ENCODE peak calls at places on chromosomes 4 and X, in eight cellular contexts. E is K562, U is left ventricle myocardium inferior, J is fibroblast of mammary gland, G is right atrium auricular region, P is choroid plexus epithelial cell, N is right lobe of liver, T is adrenal gland. Q is an unnamed sample.

GRCh38 chr4:126046081-126046614 is 731.4 kb downstream of the FAT4 start:
- DNase-seq in U (no peak), E (no peak), T (no peak), J (peak; percentile 13), N (no peak), P (no peak), G (no peak), Q (no peak)

GRCh38 chrX:68936608-68937007 is 107.8 kb downstream of the EFNB1 start:
- DNase-seq in U (no peak), T (peak; percentile 63), P (peak; percentile 81), N (no peak), E (no peak), G (no peak), J (peak; percentile 94), Q (no peak)

GRCh38 chrX:87873347-87873941 is 355.8 kb downstream of the KLHL4 start:
- DNase-seq in T (no peak), P (no peak), N (no peak), J (no peak), U (no peak), E (no peak), G (no peak), Q (no peak)

GRCh38 chr4:38114435-38114834 is 154.2 kb downstream of the PTTG2 start:
- DNase-seq in N (no peak), J (no peak), P (no peak), E (no peak), U (no peak), T (no peak), G (no peak), Q (no peak)

GRCh38 chr4:77269505-77269904 is 112.5 kb downstream of the CCNG2 start:
- DNase-seq in J (no peak), G (no peak), T (no peak), P (no peak), N (no peak), E (no peak), U (no peak), Q (no peak)

GRCh38 chrX:12949927-12950656 is 24.8 kb upstream of the TMSB4X start:
- DNase-seq in U (peak; percentile 71), P (peak; percentile 93), J (peak; percentile 94), E (peak; percentile 65), T (peak; percentile 87), G (peak; percentile 93), N (peak; percentile 77), Q (no peak)

GRCh38 chrX:23435108-23435507 is 100.5 kb downstream of the PTCHD1 start:
- DNase-seq in E (no peak), J (no peak), T (no peak), P (no peak), G (no peak), U (no peak), N (no peak), Q (no peak)

GRCh38 chr4:152747444-152747843 is 32.1 kb downstream of the TIGD4 start:
- DNase-seq in N (no peak), P (no peak), U (no peak), G (no peak), J (no peak), E (no peak), T (no peak), Q (no peak)

GRCh38 chrX:19882066-19882775 is 5.2 kb downstream of the SH3KBP1 start:
- DNase-seq in N (no peak), T (no peak), E (no peak), J (no peak), U (no peak), P (no peak), G (no peak), Q (no peak)

GRCh38 chr4:186685744-186686143 is 37.9 kb downstream of the FAT1 start:
- DNase-seq in E (no peak), U (no peak), P (peak; percentile 88), N (no peak), J (peak; percentile 83), G (no peak), T (no peak), Q (no peak)

GRCh38 chr4:23837366-23837765 is 52.5 kb downstream of the PPARGC1A start:
- DNase-seq in N (no peak), P (no peak), U (no peak), T (no peak), J (no peak), E (no peak), G (no peak), Q (no peak)

GRCh38 chrX:154780968-154781367 is 18.3 kb downstream of the DKC1 start:
- DNase-seq in E (no peak), G (no peak), U (no peak), T (no peak), P (no peak), N (no peak), J (no peak), Q (no peak)

GRCh38 chr4:20711335-20711734 is 11.1 kb downstream of the PACRGL start:
- DNase-seq in P (no peak), E (no peak), U (no peak), J (no peak), G (no peak), T (no peak), N (no peak), Q (no peak)

GRCh38 chr4:5399790-5400421 is 308.5 kb downstream of the EVC2 start:
- DNase-seq in T (no peak), N (no peak), G (no peak), U (no peak), J (peak; percentile 6), P (peak; percentile 64), E (peak; percentile 63), Q (no peak)

GRCh38 chr4:139736661-139737060 is 71.0 kb downstream of the MGST2 start:
- DNase-seq in E (no peak), T (no peak), P (peak; percentile 5), J (no peak), N (no peak), G (peak; percentile 53), U (no peak), Q (no peak)

GRCh38 chr4:139734875-139735380 is 69.3 kb downstream of the MGST2 start:
- DNase-seq in T (peak; percentile 90), E (no peak), G (peak; percentile 90), U (peak; percentile 90), P (peak; percentile 80), J (peak; percentile 48), N (peak; percentile 90), Q (peak; percentile 94)

GRCh38 chr4:139734201-139734874 is 68.7 kb downstream of the MGST2 start:
- DNase-seq in J (peak; percentile 83), N (no peak), T (peak; percentile 74), E (no peak), P (peak; percentile 81), G (peak; percentile 76), U (no peak), Q (no peak)

GRCh38 chr4:139736257-139736626 is 70.6 kb downstream of the MGST2 start:
- DNase-seq in N (no peak), E (no peak), G (peak; percentile 54), U (no peak), J (peak; percentile 6), P (peak; percentile 5), T (no peak), Q (no peak)

GRCh38 chr4:139735381-139736256 is 70.0 kb downstream of the MGST2 start:
- DNase-seq in N (peak; percentile 57), U (peak; percentile 35), G (peak; percentile 57), T (no peak), J (peak; percentile 12), E (no peak), P (peak; percentile 31), Q (no peak)
- TF ChIP-seq CTCF in N (no peak), U (no peak), G (no peak), T (peak; percentile 6), J (no peak), E (no peak), P (no peak), Q (no peak)

DNA sequence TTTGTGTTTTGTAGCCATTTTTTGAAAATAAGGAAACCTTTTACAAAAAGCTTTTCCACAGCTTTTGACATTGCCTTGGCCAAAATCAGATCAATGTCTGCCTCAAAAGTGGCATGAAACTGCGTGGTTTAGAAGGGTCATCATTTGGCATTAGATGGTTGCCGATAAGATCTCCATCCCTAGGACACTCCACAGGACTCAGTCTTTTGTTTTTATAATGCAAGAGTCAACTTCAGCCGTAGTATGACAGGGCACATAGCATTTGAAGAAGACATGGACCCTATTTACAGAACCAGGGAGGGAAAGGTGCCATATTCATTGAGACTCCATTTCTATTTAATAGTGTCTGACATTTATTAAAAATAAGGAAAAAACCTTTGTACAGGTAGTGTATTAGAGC is 1.3 kb downstream of the RTL8A start:
- DNase-seq in P (no peak), T (no peak), E (no peak), G (no peak), N (no peak), J (no peak), U (no peak), Q (no peak)
- H3K4me3 ChIP-seq in P (peak overlapping the region; percentile 63), T (no peak overlapping the region), E (peak overlapping the region; percentile 59), G (peak overlapping the region; percentile 58), N (no peak overlapping the region), J (peak overlapping the region; percentile 61), U (peak overlapping the region; percentile 74), Q (no peak overlapping the region)

GRCh38 chrX:52558140-52558539 is 41.3 kb upstream of the XAGE1B start:
- DNase-seq in U (no peak), E (no peak), N (no peak), T (no peak), G (no peak), P (no peak), J (no peak), Q (no peak)
- TF ChIP-seq CTCF in U (no peak), E (no peak), N (peak; percentile 18), T (no peak), G (no peak), P (no peak), J (no peak), Q (no peak)

GRCh38 chr4:182923796-182924365 is 6.7 kb upstream of the DCTD start:
- DNase-seq in G (no peak), T (no peak), J (no peak), P (no peak), E (no peak), U (no peak), N (no peak), Q (no peak)

GRCh38 chr4:182924497-182924896 is 7.3 kb upstream of the DCTD start:
- DNase-seq in E (no peak), N (no peak), U (no peak), T (no peak), P (peak; percentile 48), J (no peak), G (no peak), Q (no peak)

GRCh38 chr4:182923376-182923775 is 6.2 kb upstream of the DCTD start:
- DNase-seq in N (no peak), G (no peak), U (no peak), J (no peak), E (no peak), T (no peak), P (peak; percentile 29), Q (no peak)

GRCh38 chr4:182921608-182922007 is 4.4 kb upstream of the DCTD start:
- DNase-seq in E (no peak), U (no peak), G (no peak), J (no peak), T (no peak), P (no peak), N (no peak), Q (no peak)

DNA sequence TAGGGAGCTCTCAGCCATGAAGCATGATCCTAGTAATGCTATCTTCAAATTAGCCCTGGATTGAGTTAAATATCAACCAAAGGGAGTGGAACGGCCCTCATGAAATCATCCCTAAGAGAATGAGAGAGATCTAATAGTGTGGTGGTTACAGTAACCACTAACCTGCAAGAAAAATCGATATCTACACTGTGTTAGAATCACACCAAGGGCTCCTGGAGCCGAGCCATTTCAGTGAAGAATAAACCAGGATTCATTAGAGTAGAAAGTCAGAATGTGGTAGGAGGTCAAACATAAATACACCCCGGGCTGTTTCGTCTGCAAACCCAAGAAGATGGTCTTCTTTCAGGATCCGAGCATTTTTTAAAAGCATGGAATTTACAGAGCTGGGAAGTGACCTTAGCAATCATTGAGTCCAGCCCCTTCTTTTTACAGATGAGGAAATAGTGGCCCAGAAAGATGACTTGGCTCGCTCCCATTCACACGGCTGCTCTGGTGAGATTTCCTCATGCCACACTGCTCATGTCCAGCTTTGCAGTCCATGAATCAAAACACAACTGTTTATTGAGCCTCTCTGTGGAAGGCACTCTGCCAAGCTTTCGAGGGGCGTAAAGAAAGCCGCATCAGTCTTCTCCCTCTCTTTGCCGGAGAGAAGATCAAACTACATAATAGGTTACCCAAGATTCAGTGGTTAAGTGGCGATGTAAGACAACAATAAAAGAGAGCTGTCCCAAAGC is 5.5 kb upstream of the DCTD start:
- DNase-seq in N (peak; percentile 49), P (peak; percentile 45), U (no peak), E (no peak), T (no peak), J (no peak), G (no peak), Q (no peak)
- H3K4me3 ChIP-seq in N (no peak overlapping the region), P (no peak overlapping the region), U (no peak overlapping the region), E (no peak overlapping the region), T (no peak overlapping the region), J (no peak overlapping the region), G (no peak overlapping the region), Q (no peak overlapping the region)